ENCODE peak calls at places on chromosomes 7 and 10, in five cellular contexts. D, L, X, M and U are unnamed samples.

GRCh38 chr10:61987951-61988379 is 86.5 kb downstream of the ARID5B start:
- DNase-seq in D (no peak), L (peak; percentile 29), X (no peak), M (no peak), U (no peak)

GRCh38 chr10:3037182-3037581 is 30.2 kb upstream of the PFKP start:
- DNase-seq in D (no peak), L (no peak), X (no peak), M (no peak), U (no peak)

GRCh38 chr7:119606297-119606696 is 666.7 kb upstream of the KCND2 start:
- DNase-seq in D (no peak), L (no peak), X (no peak), M (no peak), U (no peak)

GRCh38 chr7:99079104-99079503 is 64.8 kb downstream of the SMURF1 start:
- DNase-seq in D (no peak), L (no peak), X (no peak), M (no peak), U (no peak)

GRCh38 chr7:36151921-36152755 is 916 bp upstream of the EEPD1 start:
- DNase-seq in D (no peak), L (no peak), X (no peak), M (no peak), U (no peak)

GRCh38 chr7:78232806-78233205 is 434.2 kb downstream of the PHTF2 start:
- DNase-seq in D (no peak), L (peak; percentile 69), X (no peak), M (no peak), U (no peak)

GRCh38 chr7:5598261-5598761 is 174.7 kb upstream of the TNRC18 start:
- DNase-seq in D (no peak), L (no peak), X (no peak), M (no peak), U (no peak)

GRCh38 chr10:133260895-133261725 is 15.6 kb downstream of the ADAM8 start:
- DNase-seq in D (no peak), L (no peak), X (no peak), M (peak; percentile 61), U (peak; percentile 60)

GRCh38 chr7:143388491-143389101 is 7.5 kb downstream of the ZYX start:
- DNase-seq in D (no peak), L (no peak), X (no peak), M (peak; percentile 23), U (no peak)

GRCh38 chr7:85237721-85238120 is 50.9 kb upstream of the SEMA3D start:
- DNase-seq in D (no peak), L (peak; percentile 91), X (no peak), M (no peak), U (no peak)

GRCh38 chr10:96626795-96627194 is 40.0 kb upstream of the TM9SF3 start:
- DNase-seq in D (no peak), L (no peak), X (no peak), M (peak; percentile 20), U (no peak)

GRCh38 chr7:4006687-4007086 is 675.4 kb upstream of the FOXK1 start:
- DNase-seq in D (peak; percentile 91), L (no peak), X (no peak), M (no peak), U (no peak)

GRCh38 chr10:50625663-50626062 is 1.9 kb upstream of the SGMS1 start:
- DNase-seq in D (no peak), L (no peak), X (no peak), M (no peak), U (no peak)

GRCh38 chr7:118280319-118281012 is 56.0 kb downstream of the ANKRD7 start:
- DNase-seq in D (no peak), L (no peak), X (no peak), M (no peak), U (no peak)

GRCh38 chr10:114653926-114654325 is 4.1 kb downstream of the ABLIM1 start:
- DNase-seq in D (no peak), L (no peak), X (no peak), M (no peak), U (no peak)

GRCh38 chr10:29130190-29130673 is 158.6 kb upstream of the LYZL1 start:
- DNase-seq in D (peak; percentile 80), L (peak; percentile 51), X (no peak), M (peak; percentile 52), U (peak; percentile 69)

GRCh38 chr10:46327685-46328084 is 40.9 kb downstream of the ANTXRL start:
- DNase-seq in D (no peak), L (no peak), X (no peak), M (no peak), U (no peak)

GRCh38 chr10:80051993-80052392 is 26.5 kb upstream of the TMEM254 start:
- DNase-seq in D (no peak), L (no peak), X (no peak), M (no peak), U (no peak)
- TF ChIP-seq MAFK in D (no peak), L (no peak), X (no peak), M (no peak), U (no peak)

GRCh38 chr7:21939858-21940322 is 5.8 kb downstream of the CDCA7L start:
- DNase-seq in D (no peak), L (no peak), X (no peak), M (no peak), U (no peak)
- TF ChIP-seq MAFK in D (no peak), L (no peak), X (no peak), M (no peak), U (no peak)

DNA sequence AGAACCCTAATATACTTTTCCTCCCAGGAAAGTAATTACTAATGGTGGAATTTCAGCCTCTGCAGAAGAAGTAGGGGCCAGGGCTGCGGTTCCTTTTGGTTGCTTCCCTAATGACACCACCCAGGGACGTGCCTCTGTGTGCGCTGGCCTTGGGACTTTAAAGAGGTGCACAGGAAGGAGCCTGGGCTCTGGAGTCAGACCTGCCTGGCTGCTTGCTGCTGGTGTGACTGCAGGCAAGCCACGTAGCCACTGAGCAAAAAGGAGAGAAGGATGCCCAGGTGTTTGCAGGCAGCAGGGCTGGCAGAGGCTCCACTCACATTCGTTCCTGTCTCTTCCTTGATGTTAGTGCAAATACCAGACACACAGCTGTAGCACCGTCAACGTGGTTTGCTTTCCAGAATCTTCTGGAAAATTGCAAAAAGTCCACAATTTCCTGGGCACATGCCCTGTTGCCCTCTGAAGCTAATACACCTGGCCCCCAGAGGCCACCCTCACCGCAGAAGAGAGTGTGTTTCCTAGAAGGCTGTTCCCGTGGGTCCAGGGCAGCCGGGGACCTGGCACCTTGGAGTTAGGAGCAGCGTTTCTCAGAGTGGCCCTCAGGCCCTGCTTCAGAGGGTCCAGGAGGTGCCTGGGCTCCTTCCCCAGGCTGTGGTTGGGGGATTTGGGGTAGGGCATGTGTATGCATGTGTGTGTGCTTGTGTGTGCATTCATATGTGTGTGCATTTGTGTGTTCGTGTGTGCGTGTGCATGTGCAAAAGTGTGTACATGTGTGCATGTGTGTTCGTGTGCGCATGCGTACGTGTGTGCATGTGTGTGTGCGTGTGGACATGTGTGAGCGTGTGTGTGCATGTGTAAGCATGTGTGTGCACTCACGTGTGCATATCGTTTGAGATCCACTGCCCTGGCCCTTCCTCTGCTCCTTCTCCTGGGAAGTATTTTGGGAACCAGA is 12.8 kb upstream of the PRKAG2 start:
- DNase-seq in D (no peak), L (no peak), X (no peak), M (no peak), U (no peak)
- TF ChIP-seq MAFK in D (no peak), L (no peak), X (no peak), M (no peak), U (no peak)

GRCh38 chr7:116145245-116145852 is 65.0 kb upstream of the TES start:
- DNase-seq in D (no peak), L (peak; percentile 24), X (no peak), M (no peak), U (no peak)

GRCh38 chr7:116142374-116142773 is 68.0 kb upstream of the TES start:
- DNase-seq in D (no peak), L (no peak), X (no peak), M (no peak), U (no peak)

GRCh38 chr7:116139807-116140206 is 70.5 kb upstream of the TES start:
- DNase-seq in D (no peak), L (peak; percentile 25), X (no peak), M (no peak), U (no peak)

GRCh38 chr7:116139007-116139406 is 71.3 kb upstream of the TES start:
- DNase-seq in D (peak; percentile 9), L (peak; percentile 13), X (no peak), M (no peak), U (no peak)

GRCh38 chr7:116142850-116143249 is 67.5 kb upstream of the TES start:
- DNase-seq in D (no peak), L (no peak), X (no peak), M (no peak), U (no peak)
- TF ChIP-seq MAFK in D (no peak), L (no peak), X (no peak), M (no peak), U (no peak)

DNA sequence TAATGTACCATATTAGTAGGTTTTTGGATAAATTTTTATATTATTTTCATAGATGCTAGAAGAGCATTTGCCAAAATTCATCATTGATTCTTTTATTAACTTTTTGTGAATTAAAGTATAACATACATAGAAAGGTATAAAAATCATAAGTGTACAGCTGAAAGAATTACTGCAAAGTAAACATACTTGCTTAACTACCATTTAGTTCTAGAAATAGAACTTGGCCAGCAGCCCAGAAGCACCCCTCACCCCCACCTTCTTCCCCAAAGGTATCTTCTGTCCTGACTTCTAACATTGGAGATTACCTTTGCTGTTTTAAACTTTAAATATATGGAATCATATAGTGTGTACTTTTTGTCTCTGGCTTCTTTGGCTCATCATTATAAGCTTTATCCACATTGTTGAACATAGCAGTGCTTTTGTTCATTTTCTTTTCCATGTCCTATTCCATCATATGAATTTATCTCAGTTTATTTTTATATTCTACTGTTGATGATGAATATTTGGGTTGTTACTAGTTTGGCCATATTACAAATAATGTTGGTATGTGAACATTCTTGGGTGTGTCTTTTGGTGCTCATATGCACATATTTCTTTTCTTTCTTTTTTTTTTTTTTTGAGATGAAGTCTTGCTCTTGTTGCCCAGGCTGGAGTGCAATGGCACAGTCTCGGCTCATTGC is 142.8 kb downstream of the ADK start:
- DNase-seq in D (no peak), L (peak; percentile 84), X (no peak), M (no peak), U (peak; percentile 39)
- TF ChIP-seq MAFK in D (no peak), L (no peak), X (no peak), M (no peak), U (no peak)